ENCODE peak calls at places on chromosomes 7 and 10, in ten cellular contexts. One of them, this sample, is unnamed. For H3K9me3 and H3K27me3, the result is how much of the 10 kb centered on the place peaks cover.

GRCh38 chr10:7248148-7248547 is 162.7 kb downstream of the SFMBT2 start:
- DNase-seq in hepatocyte: no peak
- DNase-seq in astrocyte: no peak
- DNase-seq in HCT116: no peak
- DNase-seq in fibroblast of lung: no peak
- DNase-seq in CD4-positive, CD25-positive, alpha-beta regulatory T cell: no peak
- DNase-seq in heart right ventricle: no peak
- DNase-seq in RWPE2: no peak
- DNase-seq in AG04450: no peak
- DNase-seq in left lung: no peak
- DNase-seq in this sample: no peak

GRCh38 chr10:93376372-93377296 is 105.5 kb downstream of the MYOF start:
- DNase-seq in heart right ventricle: peak
- DNase-seq in hepatocyte: peak
- DNase-seq in left lung: no peak
- DNase-seq in RWPE2: peak
- DNase-seq in fibroblast of lung: peak
- DNase-seq in AG04450: peak
- DNase-seq in astrocyte: peak
- DNase-seq in CD4-positive, CD25-positive, alpha-beta regulatory T cell: peak
- DNase-seq in HCT116: peak
- DNase-seq in this sample: no peak

GRCh38 chr10:63166742-63167258 is 33.7 kb downstream of the NRBF2 start:
- DNase-seq in astrocyte: peak
- DNase-seq in fibroblast of lung: peak
- DNase-seq in hepatocyte: peak
- DNase-seq in heart right ventricle: no peak
- DNase-seq in CD4-positive, CD25-positive, alpha-beta regulatory T cell: peak
- DNase-seq in AG04450: peak
- DNase-seq in left lung: no peak
- DNase-seq in HCT116: peak
- DNase-seq in RWPE2: no peak
- DNase-seq in this sample: no peak

GRCh38 chr7:100559127-100559526 is 14.6 kb downstream of the SAP25 start:
- DNase-seq in fibroblast of lung: no peak
- DNase-seq in heart right ventricle: no peak
- DNase-seq in RWPE2: no peak
- DNase-seq in AG04450: no peak
- DNase-seq in left lung: no peak
- DNase-seq in HCT116: no peak
- DNase-seq in CD4-positive, CD25-positive, alpha-beta regulatory T cell: no peak
- DNase-seq in hepatocyte: no peak
- DNase-seq in astrocyte: no peak
- DNase-seq in this sample: no peak

GRCh38 chr10:121168513-121169216 is 317.5 kb downstream of the WDR11 start:
- DNase-seq in fibroblast of lung: no peak
- DNase-seq in CD4-positive, CD25-positive, alpha-beta regulatory T cell: no peak
- DNase-seq in heart right ventricle: no peak
- DNase-seq in astrocyte: no peak
- DNase-seq in AG04450: no peak
- DNase-seq in hepatocyte: no peak
- DNase-seq in RWPE2: no peak
- DNase-seq in left lung: no peak
- DNase-seq in HCT116: peak
- DNase-seq in this sample: no peak

GRCh38 chr7:84247591-84247990 is 53.0 kb upstream of the SEMA3A start:
- DNase-seq in CD4-positive, CD25-positive, alpha-beta regulatory T cell: no peak
- DNase-seq in astrocyte: peak
- DNase-seq in fibroblast of lung: peak
- DNase-seq in left lung: no peak
- DNase-seq in hepatocyte: no peak
- DNase-seq in RWPE2: no peak
- DNase-seq in heart right ventricle: no peak
- DNase-seq in AG04450: no peak
- DNase-seq in HCT116: no peak
- DNase-seq in this sample: no peak

GRCh38 chr7:143331179-143331825 is 15.4 kb downstream of the CLCN1 start:
- DNase-seq in HCT116: no peak
- DNase-seq in left lung: no peak
- DNase-seq in RWPE2: no peak
- DNase-seq in AG04450: peak
- DNase-seq in heart right ventricle: no peak
- DNase-seq in fibroblast of lung: peak
- DNase-seq in hepatocyte: no peak
- DNase-seq in astrocyte: peak
- DNase-seq in CD4-positive, CD25-positive, alpha-beta regulatory T cell: no peak
- DNase-seq in this sample: no peak

GRCh38 chr7:5625938-5626337 is 155.5 kb downstream of the RNF216 start:
- DNase-seq in HCT116: peak
- DNase-seq in heart right ventricle: no peak
- DNase-seq in astrocyte: peak
- DNase-seq in hepatocyte: peak
- DNase-seq in RWPE2: no peak
- DNase-seq in CD4-positive, CD25-positive, alpha-beta regulatory T cell: no peak
- DNase-seq in AG04450: peak
- DNase-seq in left lung: no peak
- DNase-seq in fibroblast of lung: peak
- DNase-seq in this sample: no peak

GRCh38 chr7:97015787-97016391 is 8.7 kb downstream of the DLX5 start:
- DNase-seq in AG04450: no peak
- DNase-seq in HCT116: no peak
- DNase-seq in left lung: no peak
- DNase-seq in CD4-positive, CD25-positive, alpha-beta regulatory T cell: no peak
- DNase-seq in fibroblast of lung: no peak
- DNase-seq in heart right ventricle: no peak
- DNase-seq in hepatocyte: no peak
- DNase-seq in astrocyte: no peak
- DNase-seq in RWPE2: no peak
- DNase-seq in this sample: no peak
- H3K4me3 ChIP-seq in AG04450: no peak
- H3K4me3 ChIP-seq in HCT116: no peak
- H3K4me3 ChIP-seq in left lung: no peak
- H3K4me3 ChIP-seq in CD4-positive, CD25-positive, alpha-beta regulatory T cell: no peak
- H3K4me3 ChIP-seq in fibroblast of lung: no peak
- H3K4me3 ChIP-seq in heart right ventricle: no peak
- H3K4me3 ChIP-seq in hepatocyte: no peak
- H3K4me3 ChIP-seq in astrocyte: no peak
- H3K4me3 ChIP-seq in RWPE2: no peak
- H3K4me3 ChIP-seq in this sample: no peak

DNA sequence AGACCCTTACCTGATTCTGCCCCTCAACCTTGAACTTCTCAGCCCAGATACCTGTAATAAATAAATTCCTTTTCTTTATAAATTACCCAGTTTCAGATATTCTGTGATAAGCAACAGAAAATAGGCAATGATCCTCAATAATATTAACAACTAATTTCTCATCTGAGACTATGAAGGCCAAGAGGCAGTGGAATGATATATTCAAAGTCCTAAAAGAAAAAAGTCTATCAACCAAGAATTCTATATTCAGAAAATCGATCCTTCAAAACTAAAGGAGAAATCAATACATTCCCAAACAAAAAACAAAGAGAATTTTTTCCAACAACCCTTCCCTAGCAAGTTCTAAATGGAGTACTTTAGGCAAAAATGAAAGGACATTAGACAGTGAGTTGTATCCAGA is 279.6 kb downstream of the PTPRN2 start:
- DNase-seq in RWPE2: no peak
- DNase-seq in AG04450: no peak
- DNase-seq in fibroblast of lung: no peak
- DNase-seq in astrocyte: no peak
- DNase-seq in CD4-positive, CD25-positive, alpha-beta regulatory T cell: no peak
- DNase-seq in left lung: no peak
- DNase-seq in heart right ventricle: no peak
- DNase-seq in HCT116: no peak
- DNase-seq in hepatocyte: no peak
- DNase-seq in this sample: no peak
- H3K9me3 ChIP-seq in RWPE2: under half
- H3K9me3 ChIP-seq in AG04450: under half
- H3K9me3 ChIP-seq in fibroblast of lung: under half
- H3K9me3 ChIP-seq in astrocyte: under half
- H3K9me3 ChIP-seq in CD4-positive, CD25-positive, alpha-beta regulatory T cell: under half
- H3K9me3 ChIP-seq in left lung: under half
- H3K9me3 ChIP-seq in heart right ventricle: under half
- H3K9me3 ChIP-seq in HCT116: under half
- H3K9me3 ChIP-seq in hepatocyte: under half
- H3K9me3 ChIP-seq in this sample: under half

GRCh38 chr10:44396671-44397191 is 11.8 kb upstream of the CXCL12 start:
- DNase-seq in AG04450: no peak
- DNase-seq in CD4-positive, CD25-positive, alpha-beta regulatory T cell: no peak
- DNase-seq in heart right ventricle: no peak
- DNase-seq in astrocyte: no peak
- DNase-seq in fibroblast of lung: no peak
- DNase-seq in RWPE2: no peak
- DNase-seq in HCT116: no peak
- DNase-seq in hepatocyte: no peak
- DNase-seq in left lung: no peak
- DNase-seq in this sample: no peak
- H3K27me3 ChIP-seq in AG04450: under half
- H3K27me3 ChIP-seq in CD4-positive, CD25-positive, alpha-beta regulatory T cell: under half
- H3K27me3 ChIP-seq in heart right ventricle: under half
- H3K27me3 ChIP-seq in astrocyte: under half
- H3K27me3 ChIP-seq in fibroblast of lung: under half
- H3K27me3 ChIP-seq in RWPE2: under half
- H3K27me3 ChIP-seq in HCT116: under half
- H3K27me3 ChIP-seq in hepatocyte: under half
- H3K27me3 ChIP-seq in left lung: under half
- H3K27me3 ChIP-seq in this sample: under half

GRCh38 chr10:77386833-77387232 is 250.8 kb downstream of the KCNMA1 start:
- DNase-seq in CD4-positive, CD25-positive, alpha-beta regulatory T cell: no peak
- DNase-seq in heart right ventricle: no peak
- DNase-seq in AG04450: peak
- DNase-seq in HCT116: no peak
- DNase-seq in astrocyte: peak
- DNase-seq in hepatocyte: peak
- DNase-seq in RWPE2: no peak
- DNase-seq in left lung: no peak
- DNase-seq in fibroblast of lung: peak
- DNase-seq in this sample: no peak

GRCh38 chr10:77386365-77386764 is 251.2 kb downstream of the KCNMA1 start:
- DNase-seq in CD4-positive, CD25-positive, alpha-beta regulatory T cell: no peak
- DNase-seq in AG04450: no peak
- DNase-seq in RWPE2: no peak
- DNase-seq in hepatocyte: no peak
- DNase-seq in fibroblast of lung: no peak
- DNase-seq in heart right ventricle: no peak
- DNase-seq in HCT116: no peak
- DNase-seq in astrocyte: no peak
- DNase-seq in left lung: no peak
- DNase-seq in this sample: no peak

GRCh38 chr10:77387247-77387646 is 250.4 kb downstream of the KCNMA1 start:
- DNase-seq in HCT116: no peak
- DNase-seq in AG04450: no peak
- DNase-seq in hepatocyte: no peak
- DNase-seq in left lung: no peak
- DNase-seq in astrocyte: no peak
- DNase-seq in RWPE2: no peak
- DNase-seq in heart right ventricle: no peak
- DNase-seq in CD4-positive, CD25-positive, alpha-beta regulatory T cell: no peak
- DNase-seq in fibroblast of lung: no peak
- DNase-seq in this sample: no peak

GRCh38 chr10:77383861-77384553 is 253.6 kb downstream of the KCNMA1 start:
- DNase-seq in HCT116: no peak
- DNase-seq in AG04450: no peak
- DNase-seq in heart right ventricle: no peak
- DNase-seq in CD4-positive, CD25-positive, alpha-beta regulatory T cell: no peak
- DNase-seq in astrocyte: no peak
- DNase-seq in hepatocyte: no peak
- DNase-seq in left lung: no peak
- DNase-seq in fibroblast of lung: no peak
- DNase-seq in RWPE2: no peak
- DNase-seq in this sample: no peak

DNA sequence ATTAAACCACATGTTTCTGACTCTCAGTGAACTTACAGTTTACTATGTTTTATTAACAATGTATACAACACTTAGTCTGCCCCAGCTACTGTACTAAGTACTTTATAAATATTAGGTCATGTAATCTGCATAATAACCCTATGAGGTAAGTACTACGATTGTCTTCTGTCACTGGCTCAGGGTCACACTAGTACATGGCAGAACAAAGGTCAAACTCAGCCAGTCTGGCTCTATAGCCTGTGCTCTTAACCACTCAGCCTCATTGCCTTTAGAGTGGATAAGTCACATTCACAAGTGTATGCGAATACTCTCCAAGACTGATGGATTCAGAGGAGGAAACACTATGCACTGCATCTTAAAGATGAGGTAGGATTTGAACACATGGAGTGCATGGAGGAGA is 252.3 kb downstream of the KCNMA1 start:
- DNase-seq in astrocyte: no peak
- DNase-seq in hepatocyte: no peak
- DNase-seq in heart right ventricle: no peak
- DNase-seq in AG04450: no peak
- DNase-seq in left lung: no peak
- DNase-seq in CD4-positive, CD25-positive, alpha-beta regulatory T cell: no peak
- DNase-seq in HCT116: no peak
- DNase-seq in fibroblast of lung: no peak
- DNase-seq in RWPE2: no peak
- DNase-seq in this sample: no peak
- H3K4me3 ChIP-seq in astrocyte: no peak
- H3K4me3 ChIP-seq in hepatocyte: no peak
- H3K4me3 ChIP-seq in heart right ventricle: no peak
- H3K4me3 ChIP-seq in AG04450: no peak
- H3K4me3 ChIP-seq in left lung: no peak
- H3K4me3 ChIP-seq in CD4-positive, CD25-positive, alpha-beta regulatory T cell: no peak
- H3K4me3 ChIP-seq in HCT116: no peak
- H3K4me3 ChIP-seq in fibroblast of lung: no peak
- H3K4me3 ChIP-seq in RWPE2: no peak
- H3K4me3 ChIP-seq in this sample: no peak

DNA sequence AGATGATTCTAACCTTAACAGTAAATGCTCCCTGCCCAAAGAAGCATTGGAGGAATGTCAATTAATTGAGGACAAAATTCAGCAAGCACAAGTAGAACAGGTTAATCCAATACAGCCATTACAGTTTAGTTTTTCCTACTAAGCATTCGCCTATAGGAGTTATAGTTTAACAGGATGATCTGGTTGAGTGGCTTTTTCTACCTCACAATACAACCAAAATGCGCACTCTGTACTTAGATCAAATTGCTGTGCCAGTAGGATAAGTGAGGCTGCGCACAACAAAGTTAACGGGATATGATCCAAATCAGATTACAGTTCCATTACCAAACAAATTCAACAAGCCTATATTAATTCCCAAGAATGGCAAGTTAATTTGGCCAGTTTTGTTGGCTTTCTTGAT is 117.1 kb upstream of the TRIM24 start:
- DNase-seq in HCT116: no peak
- DNase-seq in CD4-positive, CD25-positive, alpha-beta regulatory T cell: no peak
- DNase-seq in left lung: no peak
- DNase-seq in hepatocyte: no peak
- DNase-seq in RWPE2: no peak
- DNase-seq in fibroblast of lung: no peak
- DNase-seq in AG04450: no peak
- DNase-seq in astrocyte: no peak
- DNase-seq in heart right ventricle: no peak
- DNase-seq in this sample: no peak
- H3K9me3 ChIP-seq in HCT116: under half
- H3K9me3 ChIP-seq in CD4-positive, CD25-positive, alpha-beta regulatory T cell: under half
- H3K9me3 ChIP-seq in left lung: half or more
- H3K9me3 ChIP-seq in hepatocyte: under half
- H3K9me3 ChIP-seq in RWPE2: under half
- H3K9me3 ChIP-seq in fibroblast of lung: under half
- H3K9me3 ChIP-seq in AG04450: under half
- H3K9me3 ChIP-seq in astrocyte: under half
- H3K9me3 ChIP-seq in heart right ventricle: under half
- H3K9me3 ChIP-seq in this sample: half or more

GRCh38 chr10:44557596-44558191 is 172.8 kb upstream of the CXCL12 start:
- DNase-seq in HCT116: no peak
- DNase-seq in fibroblast of lung: no peak
- DNase-seq in AG04450: no peak
- DNase-seq in astrocyte: no peak
- DNase-seq in heart right ventricle: no peak
- DNase-seq in hepatocyte: no peak
- DNase-seq in CD4-positive, CD25-positive, alpha-beta regulatory T cell: no peak
- DNase-seq in RWPE2: no peak
- DNase-seq in left lung: no peak
- DNase-seq in this sample: no peak
- H3K27me3 ChIP-seq in HCT116: under half
- H3K27me3 ChIP-seq in fibroblast of lung: under half
- H3K27me3 ChIP-seq in AG04450: under half
- H3K27me3 ChIP-seq in astrocyte: under half
- H3K27me3 ChIP-seq in heart right ventricle: under half
- H3K27me3 ChIP-seq in hepatocyte: under half
- H3K27me3 ChIP-seq in CD4-positive, CD25-positive, alpha-beta regulatory T cell: under half
- H3K27me3 ChIP-seq in RWPE2: under half
- H3K27me3 ChIP-seq in left lung: under half
- H3K27me3 ChIP-seq in this sample: under half

This sample was measured in lower lobe of right lung.